ENCODE peak calls at places on chromosomes 1 and 21, in five cellular contexts. M is effector memory CD4-positive, alpha-beta T cell; R is cardiac muscle cell; I is PC-9; L is gastrocnemius medialis. A is an unnamed sample.

GRCh38 chr1:228875741-228876140 is 140.5 kb downstream of the RHOU start:
- DNase-seq in R (no peak), I (no peak), M (no peak), L (no peak), A (peak; percentile 26)

GRCh38 chr1:27535386-27535785 is 45.4 kb upstream of the WASF2 start:
- DNase-seq in L (no peak), R (no peak), M (no peak), I (no peak), A (no peak)

GRCh38 chr1:156852414-156852874 is 6.5 kb downstream of the INSRR start:
- DNase-seq in M (no peak), I (no peak), L (peak; percentile 40), R (no peak), A (no peak)

GRCh38 chr1:75964760-75965408 is 32.7 kb upstream of the ASB17 start:
- DNase-seq in I (no peak), L (no peak), R (no peak), M (no peak), A (no peak)

GRCh38 chr21:42381347-42381984 is 14.4 kb downstream of the TMPRSS3 start:
- DNase-seq in I (peak; percentile 47), M (no peak), R (peak; percentile 15), L (no peak), A (no peak)

GRCh38 chr1:29186707-29187106 is 5.0 kb upstream of the SRSF4 start:
- DNase-seq in I (no peak), L (no peak), M (no peak), R (no peak), A (no peak)

GRCh38 chr1:239386453-239387303 is at the start of gene CHRM3:
- DNase-seq in L (no peak), M (no peak), I (no peak), R (peak; percentile 67), A (peak; percentile 77)

GRCh38 chr1:42177551-42177981 is 13.0 kb upstream of the GUCA2A start:
- DNase-seq in I (no peak), M (no peak), R (no peak), L (no peak), A (peak; percentile 58)

GRCh38 chr1:3509721-3510120 is 55.3 kb downstream of the ARHGEF16 start:
- DNase-seq in M (no peak), R (no peak), I (no peak), L (no peak), A (no peak)

GRCh38 chr21:44260791-44261190 is 906 bp downstream of the DNMT3L start:
- DNase-seq in R (no peak), I (no peak), M (no peak), L (no peak), A (no peak)
- H3K4me1 ChIP-seq in R (peaks cover 7% of the 10 kb centered on the region), I (peaks cover 12% of the 10 kb centered on the region), M (no peaks in the 10 kb centered on the region), L (no peaks in the 10 kb centered on the region), A (no peaks in the 10 kb centered on the region)

GRCh38 chr1:149945206-149945605 is 8.5 kb upstream of the MTMR11 start:
- DNase-seq in M (no peak), R (no peak), I (no peak), L (no peak), A (no peak)
- H3K27ac ChIP-seq in M (no peak overlapping the region), R (no peak overlapping the region), I (no peak overlapping the region), L (no peak overlapping the region), A (no peak overlapping the region)

GRCh38 chr1:208273386-208274021 is 29.3 kb upstream of the PLXNA2 start:
- DNase-seq in M (no peak), R (no peak), L (no peak), I (no peak), A (no peak)
- H3K27me3 ChIP-seq in M (no peaks in the 10 kb centered on the region), R (no peaks in the 10 kb centered on the region), L (no peaks in the 10 kb centered on the region), I (peaks cover 100% of the 10 kb centered on the region), A (no peaks in the 10 kb centered on the region)

GRCh38 chr1:66275083-66275482 is 258.9 kb upstream of the SGIP1 start:
- DNase-seq in I (no peak), R (no peak), L (no peak), M (no peak), A (no peak)

GRCh38 chr1:66276229-66276628 is 257.7 kb upstream of the SGIP1 start:
- DNase-seq in I (no peak), L (no peak), M (no peak), R (no peak), A (no peak)

GRCh38 chr1:66281808-66282207 is 252.1 kb upstream of the SGIP1 start:
- DNase-seq in I (no peak), R (no peak), M (no peak), L (no peak), A (no peak)

GRCh38 chr1:66275601-66276023 is 258.3 kb upstream of the SGIP1 start:
- DNase-seq in M (no peak), R (no peak), L (no peak), I (no peak), A (no peak)

DNA sequence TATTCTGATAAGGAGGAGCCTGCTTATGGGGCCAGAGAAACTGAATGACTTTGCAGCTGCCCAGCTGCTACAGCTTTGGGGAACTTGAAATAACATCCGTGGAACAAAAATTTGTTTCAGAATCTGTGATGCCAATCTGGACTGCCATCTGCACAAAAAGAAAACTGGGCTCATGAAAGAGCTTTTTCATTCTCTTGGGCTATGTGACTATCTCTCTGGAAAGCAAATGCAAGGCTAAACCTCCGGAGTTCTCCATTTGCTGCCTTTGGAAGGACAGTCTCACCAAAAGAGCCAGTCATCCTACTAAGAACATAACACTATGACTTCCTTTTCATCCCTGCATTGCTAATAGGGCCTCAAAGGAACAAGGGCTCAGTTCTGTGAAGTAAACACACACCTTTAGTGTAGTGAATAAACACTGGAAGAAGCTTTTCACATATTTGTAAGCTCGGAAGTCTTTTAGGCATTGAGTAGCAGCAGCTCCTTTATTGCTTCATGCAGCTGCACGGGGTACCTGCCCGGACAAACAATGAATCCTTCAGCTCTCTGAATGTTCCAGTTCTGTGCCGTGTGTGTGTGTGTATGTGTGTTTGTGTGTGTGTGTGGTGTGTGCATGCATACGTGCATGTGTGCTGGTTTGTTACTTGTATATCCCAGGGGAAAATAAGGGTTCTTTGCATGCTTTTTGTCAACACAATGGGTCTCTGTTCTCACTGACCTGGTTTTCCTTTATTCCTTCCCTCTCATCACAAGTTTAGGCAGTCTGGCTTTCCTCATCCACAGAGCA is 255.5 kb upstream of the SGIP1 start:
- DNase-seq in R (no peak), I (no peak), L (no peak), M (no peak), A (no peak)
- H3K4me1 ChIP-seq in R (peaks cover 26% of the 10 kb centered on the region), I (no peaks in the 10 kb centered on the region), L (peaks cover 23% of the 10 kb centered on the region), M (peaks cover 36% of the 10 kb centered on the region), A (peaks cover 5% of the 10 kb centered on the region)

GRCh38 chr1:205582471-205583291 is 49.1 kb downstream of the ELK4 start:
- DNase-seq in I (no peak), M (no peak), R (no peak), L (no peak), A (no peak)

GRCh38 chr1:205585169-205585834 is 46.5 kb downstream of the ELK4 start:
- DNase-seq in I (peak; percentile 56), L (no peak), R (no peak), M (no peak), A (no peak)

GRCh38 chr1:205582046-205582445 is 49.8 kb downstream of the ELK4 start:
- DNase-seq in R (no peak), M (no peak), L (no peak), I (no peak), A (no peak)

GRCh38 chr1:205584732-205585131 is 47.1 kb downstream of the ELK4 start:
- DNase-seq in L (no peak), M (no peak), I (no peak), R (no peak), A (no peak)

DNA sequence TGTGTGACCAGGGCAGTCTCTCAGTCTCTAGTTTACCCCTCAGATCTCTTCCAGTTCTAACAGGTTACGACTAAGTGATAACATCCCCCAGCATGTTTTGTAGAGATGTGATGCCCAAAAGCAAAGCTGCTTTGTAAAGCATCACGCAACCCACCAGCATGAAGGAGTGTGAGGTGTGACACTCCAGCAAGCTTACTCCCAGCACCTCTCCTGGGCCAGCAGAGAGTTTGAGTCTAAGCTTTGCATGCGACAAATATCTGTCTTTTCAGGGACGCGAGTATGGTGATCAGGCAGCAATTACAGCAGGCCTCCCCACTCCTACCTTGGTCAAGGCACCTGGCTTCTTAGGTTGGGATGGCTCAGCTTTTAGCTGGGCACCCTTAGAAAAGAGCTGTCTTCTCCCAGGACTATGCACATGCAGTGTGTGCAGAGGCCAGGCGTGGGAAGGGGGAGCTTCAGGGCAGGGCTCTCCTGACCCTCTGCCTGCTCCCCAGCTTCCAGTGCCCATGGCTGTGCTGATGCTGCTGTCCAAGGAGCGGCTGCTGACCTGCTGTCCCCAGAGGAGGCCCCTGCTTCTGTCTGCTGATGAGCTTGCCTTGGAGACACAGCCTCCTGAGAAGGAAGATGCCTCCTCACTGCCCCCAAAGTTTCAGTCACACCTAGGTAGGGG is 48.2 kb downstream of the ELK4 start:
- DNase-seq in L (no peak), R (no peak), M (no peak), I (no peak), A (no peak)
- H3K27ac ChIP-seq in L (peak overlapping the region; percentile 51), R (no peak overlapping the region), M (no peak overlapping the region), I (no peak overlapping the region), A (no peak overlapping the region)

DNA sequence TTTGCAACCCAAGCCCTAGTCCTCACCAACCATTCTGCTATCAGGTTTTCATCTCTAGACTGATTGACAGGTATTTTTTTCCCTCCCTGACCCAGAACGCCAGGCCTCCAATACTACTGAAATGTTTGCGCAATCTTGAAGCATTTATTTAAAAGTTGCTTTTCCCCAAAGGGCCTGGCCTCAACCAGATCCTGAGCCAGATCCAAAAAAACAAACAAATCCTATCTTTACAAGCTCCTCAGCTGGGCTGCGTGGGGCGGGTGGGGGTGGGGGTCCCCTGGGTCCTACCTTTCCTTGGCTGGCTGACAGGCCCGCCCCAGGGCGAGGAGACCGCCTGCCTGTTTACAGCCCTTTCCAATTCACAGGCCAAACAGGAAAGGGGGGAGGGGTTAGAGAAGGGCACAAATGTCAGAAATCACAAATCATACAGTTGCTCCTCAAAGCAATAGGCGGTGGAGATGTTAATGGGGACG is 98.8 kb downstream of the FOXD2 start:
- DNase-seq in R (no peak), I (no peak), M (no peak), L (no peak), A (no peak)
- H3K27me3 ChIP-seq in R (no peaks in the 10 kb centered on the region), I (no peaks in the 10 kb centered on the region), M (peaks cover 12% of the 10 kb centered on the region), L (peaks cover 8% of the 10 kb centered on the region), A (no peaks in the 10 kb centered on the region)

GRCh38 chr1:39955547-39956539 is 898 bp downstream of the MFSD2A start:
- DNase-seq in L (no peak), R (peak; percentile 44), M (peak; percentile 11), I (peak; percentile 62), A (no peak)
- H3K4me1 ChIP-seq in L (peaks cover 16% of the 10 kb centered on the region), R (no peaks in the 10 kb centered on the region), M (peaks cover 16% of the 10 kb centered on the region), I (peaks cover 9% of the 10 kb centered on the region), A (peaks cover 6% of the 10 kb centered on the region)

DNA sequence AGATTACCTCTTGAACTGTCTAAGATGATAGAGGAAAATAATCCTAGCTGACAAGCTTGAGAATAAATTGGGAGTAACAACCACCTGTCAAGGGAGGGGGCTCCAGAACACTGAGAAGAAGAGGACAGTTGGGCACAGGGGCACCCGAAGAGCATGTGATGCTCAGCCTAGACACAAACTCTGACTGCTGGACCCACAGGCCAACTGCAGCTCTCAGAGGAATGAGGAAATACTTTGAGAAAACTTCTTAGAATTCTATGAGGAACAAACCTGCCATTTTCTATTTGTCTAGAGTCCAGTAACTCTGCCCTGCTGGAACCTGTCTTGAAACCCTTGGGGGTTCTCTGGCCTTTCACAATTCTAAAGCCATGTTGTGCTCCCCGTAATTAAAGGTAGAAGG is 124.0 kb upstream of the KCNK2 start:
- DNase-seq in I (no peak), L (no peak), R (no peak), M (no peak), A (no peak)
- H3K27ac ChIP-seq in I (no peak overlapping the region), L (no peak overlapping the region), R (no peak overlapping the region), M (no peak overlapping the region), A (no peak overlapping the region)

GRCh38 chr1:205581321-205581980 is 50.4 kb downstream of the ELK4 start:
- DNase-seq in R (no peak), I (no peak), L (no peak), M (no peak), A (no peak)
- H3K27me3 ChIP-seq in R (peaks cover 19% of the 10 kb centered on the region), I (no peaks in the 10 kb centered on the region), L (peaks cover 7% of the 10 kb centered on the region), M (peaks cover 8% of the 10 kb centered on the region), A (no peaks in the 10 kb centered on the region)

A was measured in lung.